ENCODE peak calls at places on chromosomes 13 and 19, in five cellular contexts. M is body of pancreas; H is nucleus accumbens; B is activated naive CD8-positive, alpha-beta T cell treated with anti-CD3 and anti-CD28 coated beads for 36 hours; K is GM19239. W is an unnamed sample.

GRCh38 chr19:15015946-15016542 is 33.2 kb upstream of the CASP14 start:
- DNase-seq in M (peak), H (no peak), B (no peak), K (no peak), W (no peak)

GRCh38 chr19:2079076-2079864 is 16.9 kb downstream of the MOB3A start:
- DNase-seq in M (no peak), H (no peak), B (no peak), K (no peak), W (no peak)

GRCh38 chr13:56700324-56700723 is 440.4 kb upstream of the PRR20A start:
- DNase-seq in M (no peak), H (no peak), B (no peak), K (no peak), W (no peak)

GRCh38 chr13:47408546-47409319 is 511.9 kb upstream of the HTR2A start:
- DNase-seq in M (no peak), H (no peak), B (no peak), K (no peak), W (no peak)

GRCh38 chr19:495440-496332 is 600 bp upstream of the MADCAM1 start:
- DNase-seq in M (no peak), H (no peak), B (peak), K (peak), W (peak)

GRCh38 chr19:7224205-7224833 is 69.9 kb downstream of the INSR start:
- DNase-seq in M (peak), H (no peak), B (no peak), K (no peak), W (peak)

GRCh38 chr19:47152632-47153031 is 22.0 kb downstream of the SAE1 start:
- DNase-seq in M (peak), H (no peak), B (no peak), K (no peak), W (peak)

GRCh38 chr13:54950546-54950945 is 1921.9 kb downstream of the OLFM4 start:
- DNase-seq in M (no peak), H (no peak), B (no peak), K (no peak), W (no peak)

GRCh38 chr19:49058592-49058991 is 1.0 kb upstream of the CGB7 start:
- DNase-seq in M (no peak), H (no peak), B (peak), K (no peak), W (no peak)

GRCh38 chr19:3129112-3129511 is 6.7 kb upstream of the GNA15 start:
- DNase-seq in M (peak), H (no peak), B (no peak), K (no peak), W (no peak)

GRCh38 chr13:35818577-35819165 is 312.5 kb downstream of the DCLK1 start:
- DNase-seq in M (no peak), H (no peak), B (no peak), K (peak), W (no peak)

GRCh38 chr13:112134150-112135075 is 67.5 kb downstream of the SOX1 start:
- DNase-seq in M (no peak), H (no peak), B (no peak), K (no peak), W (no peak)

GRCh38 chr13:28429685-28430290 is 65.1 kb downstream of the FLT1 start:
- DNase-seq in M (no peak), H (no peak), B (no peak), K (peak), W (no peak)

GRCh38 chr13:96020155-96020575 is 33.0 kb downstream of the UGGT2 start:
- DNase-seq in M (peak), H (peak), B (peak), K (peak), W (no peak)

GRCh38 chr13:70941454-70941853 is 833.2 kb upstream of the KLHL1 start:
- DNase-seq in M (no peak), H (no peak), B (no peak), K (no peak), W (no peak)

GRCh38 chr19:1861599-1862031 is 1.8 kb downstream of the KLF16 start:
- DNase-seq in M (no peak), H (no peak), B (no peak), K (no peak), W (no peak)

GRCh38 chr13:40161931-40162330 is 504.5 kb downstream of the FOXO1 start:
- DNase-seq in M (no peak), H (no peak), B (no peak), K (no peak), W (no peak)

GRCh38 chr13:94419304-94419943 is 60.1 kb downstream of the DCT start:
- DNase-seq in M (no peak), H (no peak), B (peak), K (no peak), W (no peak)